ENCODE peak calls at places on chromosomes 16 and 17, in ten cellular contexts. One of them, this sample, is unnamed.

GRCh38 chr17:80774146-80774545 is 217.5 kb upstream of the CHMP6 start:
- DNase-seq in naive thymus-derived CD4-positive, alpha-beta T cell: peak; percentile 19
- DNase-seq in uterus: no peak
- DNase-seq in effector memory CD4-positive, alpha-beta T cell: no peak
- DNase-seq in sigmoid colon: peak; percentile 81
- DNase-seq in aorta: no peak
- DNase-seq in prostate gland: no peak
- DNase-seq in upper lobe of left lung: no peak
- DNase-seq in hepatocyte: no peak
- DNase-seq in testis: no peak
- DNase-seq in this sample: no peak

GRCh38 chr16:53094013-53094630 is 39.3 kb downstream of the CHD9 start:
- DNase-seq in naive thymus-derived CD4-positive, alpha-beta T cell: no peak
- DNase-seq in sigmoid colon: peak; percentile 82
- DNase-seq in effector memory CD4-positive, alpha-beta T cell: peak; percentile 58
- DNase-seq in hepatocyte: peak; percentile 51
- DNase-seq in aorta: peak; percentile 76
- DNase-seq in upper lobe of left lung: peak; percentile 57
- DNase-seq in prostate gland: peak; percentile 52
- DNase-seq in testis: no peak
- DNase-seq in uterus: peak; percentile 66
- DNase-seq in this sample: no peak

GRCh38 chr17:75065562-75066151 is 18.6 kb downstream of the KCTD2 start:
- DNase-seq in sigmoid colon: no peak
- DNase-seq in testis: no peak
- DNase-seq in effector memory CD4-positive, alpha-beta T cell: no peak
- DNase-seq in uterus: no peak
- DNase-seq in naive thymus-derived CD4-positive, alpha-beta T cell: no peak
- DNase-seq in prostate gland: no peak
- DNase-seq in aorta: peak; percentile 22
- DNase-seq in upper lobe of left lung: no peak
- DNase-seq in hepatocyte: no peak
- DNase-seq in this sample: no peak

GRCh38 chr17:17445925-17446665 is 30.7 kb upstream of the MED9 start:
- DNase-seq in sigmoid colon: no peak
- DNase-seq in testis: no peak
- DNase-seq in naive thymus-derived CD4-positive, alpha-beta T cell: no peak
- DNase-seq in prostate gland: peak; percentile 76
- DNase-seq in hepatocyte: peak; percentile 80
- DNase-seq in uterus: peak; percentile 21
- DNase-seq in aorta: no peak
- DNase-seq in upper lobe of left lung: no peak
- DNase-seq in effector memory CD4-positive, alpha-beta T cell: no peak
- DNase-seq in this sample: no peak

GRCh38 chr17:17300624-17301568 is 2.3 kb upstream of the NT5M start:
- DNase-seq in hepatocyte: peak; percentile 71
- DNase-seq in upper lobe of left lung: peak; percentile 79
- DNase-seq in naive thymus-derived CD4-positive, alpha-beta T cell: peak; percentile 64
- DNase-seq in sigmoid colon: peak; percentile 73
- DNase-seq in effector memory CD4-positive, alpha-beta T cell: no peak
- DNase-seq in prostate gland: no peak
- DNase-seq in aorta: peak; percentile 83
- DNase-seq in testis: peak; percentile 72
- DNase-seq in uterus: peak; percentile 56
- DNase-seq in this sample: peak; percentile 25

GRCh38 chr17:67215991-67216421 is 29.0 kb downstream of the HELZ start:
- DNase-seq in effector memory CD4-positive, alpha-beta T cell: no peak
- DNase-seq in naive thymus-derived CD4-positive, alpha-beta T cell: no peak
- DNase-seq in uterus: no peak
- DNase-seq in hepatocyte: no peak
- DNase-seq in upper lobe of left lung: no peak
- DNase-seq in sigmoid colon: no peak
- DNase-seq in testis: no peak
- DNase-seq in aorta: no peak
- DNase-seq in prostate gland: no peak
- DNase-seq in this sample: no peak

GRCh38 chr17:2171725-2172446 is 117.0 kb downstream of the HIC1 start:
- DNase-seq in sigmoid colon: peak; percentile 96
- DNase-seq in naive thymus-derived CD4-positive, alpha-beta T cell: no peak
- DNase-seq in hepatocyte: peak; percentile 88
- DNase-seq in uterus: peak; percentile 94
- DNase-seq in upper lobe of left lung: no peak
- DNase-seq in prostate gland: peak; percentile 84
- DNase-seq in testis: peak; percentile 61
- DNase-seq in effector memory CD4-positive, alpha-beta T cell: no peak
- DNase-seq in aorta: peak; percentile 88
- DNase-seq in this sample: no peak

GRCh38 chr17:40073454-40074174 is 10.8 kb downstream of the THRA start:
- DNase-seq in hepatocyte: no peak
- DNase-seq in uterus: no peak
- DNase-seq in prostate gland: no peak
- DNase-seq in sigmoid colon: no peak
- DNase-seq in naive thymus-derived CD4-positive, alpha-beta T cell: no peak
- DNase-seq in aorta: no peak
- DNase-seq in testis: no peak
- DNase-seq in effector memory CD4-positive, alpha-beta T cell: no peak
- DNase-seq in upper lobe of left lung: no peak
- DNase-seq in this sample: no peak

GRCh38 chr16:10551881-10552280 is 28.5 kb downstream of the EMP2 start:
- DNase-seq in testis: no peak
- DNase-seq in hepatocyte: no peak
- DNase-seq in naive thymus-derived CD4-positive, alpha-beta T cell: no peak
- DNase-seq in sigmoid colon: no peak
- DNase-seq in upper lobe of left lung: no peak
- DNase-seq in uterus: no peak
- DNase-seq in effector memory CD4-positive, alpha-beta T cell: no peak
- DNase-seq in prostate gland: no peak
- DNase-seq in aorta: no peak
- DNase-seq in this sample: no peak

GRCh38 chr16:85718153-85718477 is 29.4 kb upstream of the GINS2 start:
- DNase-seq in hepatocyte: no peak
- DNase-seq in sigmoid colon: no peak
- DNase-seq in aorta: no peak
- DNase-seq in naive thymus-derived CD4-positive, alpha-beta T cell: no peak
- DNase-seq in uterus: no peak
- DNase-seq in testis: no peak
- DNase-seq in effector memory CD4-positive, alpha-beta T cell: no peak
- DNase-seq in upper lobe of left lung: no peak
- DNase-seq in prostate gland: no peak
- DNase-seq in this sample: no peak

GRCh38 chr16:81143921-81144471 is 47.8 kb upstream of the GCSH start:
- DNase-seq in aorta: no peak
- DNase-seq in uterus: no peak
- DNase-seq in sigmoid colon: no peak
- DNase-seq in prostate gland: no peak
- DNase-seq in upper lobe of left lung: no peak
- DNase-seq in hepatocyte: peak; percentile 39
- DNase-seq in testis: no peak
- DNase-seq in naive thymus-derived CD4-positive, alpha-beta T cell: no peak
- DNase-seq in effector memory CD4-positive, alpha-beta T cell: no peak
- DNase-seq in this sample: no peak

GRCh38 chr16:51163366-51163765 is 12.3 kb upstream of the SALL1 start:
- DNase-seq in testis: no peak
- DNase-seq in hepatocyte: no peak
- DNase-seq in effector memory CD4-positive, alpha-beta T cell: no peak
- DNase-seq in prostate gland: no peak
- DNase-seq in aorta: no peak
- DNase-seq in upper lobe of left lung: no peak
- DNase-seq in naive thymus-derived CD4-positive, alpha-beta T cell: no peak
- DNase-seq in uterus: no peak
- DNase-seq in sigmoid colon: no peak
- DNase-seq in this sample: no peak

GRCh38 chr17:1120596-1121441 is 59.0 kb downstream of the ABR start:
- DNase-seq in sigmoid colon: no peak
- DNase-seq in testis: no peak
- DNase-seq in prostate gland: no peak
- DNase-seq in uterus: no peak
- DNase-seq in effector memory CD4-positive, alpha-beta T cell: no peak
- DNase-seq in naive thymus-derived CD4-positive, alpha-beta T cell: no peak
- DNase-seq in upper lobe of left lung: no peak
- DNase-seq in aorta: no peak
- DNase-seq in hepatocyte: no peak
- DNase-seq in this sample: no peak

GRCh38 chr17:21460358-21460757 is 84.2 kb downstream of the KCNJ12 start:
- DNase-seq in effector memory CD4-positive, alpha-beta T cell: no peak
- DNase-seq in aorta: no peak
- DNase-seq in sigmoid colon: no peak
- DNase-seq in testis: no peak
- DNase-seq in naive thymus-derived CD4-positive, alpha-beta T cell: no peak
- DNase-seq in hepatocyte: no peak
- DNase-seq in prostate gland: no peak
- DNase-seq in upper lobe of left lung: no peak
- DNase-seq in uterus: no peak
- DNase-seq in this sample: no peak

GRCh38 chr16:48523415-48524204 is 86.4 kb downstream of the N4BP1 start:
- DNase-seq in uterus: no peak
- DNase-seq in aorta: peak; percentile 45
- DNase-seq in testis: no peak
- DNase-seq in effector memory CD4-positive, alpha-beta T cell: no peak
- DNase-seq in prostate gland: no peak
- DNase-seq in naive thymus-derived CD4-positive, alpha-beta T cell: no peak
- DNase-seq in hepatocyte: no peak
- DNase-seq in sigmoid colon: peak; percentile 44
- DNase-seq in upper lobe of left lung: no peak
- DNase-seq in this sample: no peak

GRCh38 chr16:18013863-18014262 is 322.7 kb downstream of the NPIPA8 start:
- DNase-seq in effector memory CD4-positive, alpha-beta T cell: no peak
- DNase-seq in hepatocyte: no peak
- DNase-seq in naive thymus-derived CD4-positive, alpha-beta T cell: no peak
- DNase-seq in prostate gland: no peak
- DNase-seq in testis: no peak
- DNase-seq in upper lobe of left lung: no peak
- DNase-seq in uterus: no peak
- DNase-seq in aorta: no peak
- DNase-seq in sigmoid colon: no peak
- DNase-seq in this sample: no peak

DNA sequence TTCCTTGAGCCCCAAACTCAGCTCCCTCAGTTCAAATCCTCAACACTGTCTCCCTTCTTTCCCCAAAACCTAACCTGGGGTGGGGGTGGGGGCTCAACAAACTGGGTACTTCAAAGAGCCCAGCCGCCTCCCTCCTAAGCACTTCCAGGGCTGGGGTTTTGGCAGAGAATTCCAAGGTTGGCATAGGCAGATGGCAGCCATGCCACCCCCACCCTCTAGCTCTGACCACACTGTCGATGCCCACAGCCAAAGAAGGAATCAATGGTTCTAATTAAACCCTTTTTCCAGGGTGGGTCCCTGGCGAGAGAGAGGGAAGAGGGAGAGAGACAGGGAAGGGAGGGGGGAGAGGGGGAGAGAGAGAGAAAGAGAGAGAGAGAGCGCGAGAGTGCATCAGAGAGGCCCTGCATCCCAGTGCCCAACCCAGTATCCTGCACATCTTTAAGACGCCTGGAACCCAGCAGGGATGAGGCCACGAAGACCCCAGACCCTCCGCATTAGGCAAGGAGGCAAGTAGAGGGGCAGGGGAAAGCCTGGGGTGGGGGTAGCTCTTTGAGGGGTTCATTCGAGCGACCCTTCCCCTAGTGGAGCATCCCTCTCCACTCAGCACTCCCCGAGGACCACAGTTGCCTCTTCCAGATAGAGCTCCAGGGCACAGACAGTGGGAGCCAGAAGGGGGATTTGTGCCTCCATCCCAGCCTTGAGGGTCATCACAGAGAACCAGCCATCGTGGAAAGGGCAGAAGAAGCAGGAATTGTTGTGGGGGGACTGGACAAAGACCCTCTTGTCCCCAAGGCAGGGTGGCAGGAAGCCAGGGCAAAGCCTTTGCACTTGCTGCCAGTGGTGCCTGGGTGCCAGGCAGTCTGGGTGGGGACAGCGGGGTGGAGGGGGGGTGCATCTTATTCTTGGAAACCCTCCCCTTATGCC is 2.6 kb downstream of the SRCIN1 start:
- DNase-seq in hepatocyte: no peak
- DNase-seq in effector memory CD4-positive, alpha-beta T cell: no peak
- DNase-seq in naive thymus-derived CD4-positive, alpha-beta T cell: no peak
- DNase-seq in testis: no peak
- DNase-seq in aorta: no peak
- DNase-seq in uterus: no peak
- DNase-seq in upper lobe of left lung: no peak
- DNase-seq in prostate gland: no peak
- DNase-seq in sigmoid colon: no peak
- DNase-seq in this sample: no peak
- H3K27me3 ChIP-seq in hepatocyte: peaks cover 17% of the 10 kb centered on the region
- H3K27me3 ChIP-seq in effector memory CD4-positive, alpha-beta T cell: peaks cover 31% of the 10 kb centered on the region
- H3K27me3 ChIP-seq in naive thymus-derived CD4-positive, alpha-beta T cell: peaks cover 10% of the 10 kb centered on the region
- H3K27me3 ChIP-seq in testis: no peaks in the 10 kb centered on the region
- H3K27me3 ChIP-seq in aorta: no peaks in the 10 kb centered on the region
- H3K27me3 ChIP-seq in uterus: no peaks in the 10 kb centered on the region
- H3K27me3 ChIP-seq in upper lobe of left lung: peaks cover 31% of the 10 kb centered on the region
- H3K27me3 ChIP-seq in prostate gland: no peaks in the 10 kb centered on the region
- H3K27me3 ChIP-seq in sigmoid colon: peaks cover 27% of the 10 kb centered on the region
- H3K27me3 ChIP-seq in this sample: peaks cover 16% of the 10 kb centered on the region

DNA sequence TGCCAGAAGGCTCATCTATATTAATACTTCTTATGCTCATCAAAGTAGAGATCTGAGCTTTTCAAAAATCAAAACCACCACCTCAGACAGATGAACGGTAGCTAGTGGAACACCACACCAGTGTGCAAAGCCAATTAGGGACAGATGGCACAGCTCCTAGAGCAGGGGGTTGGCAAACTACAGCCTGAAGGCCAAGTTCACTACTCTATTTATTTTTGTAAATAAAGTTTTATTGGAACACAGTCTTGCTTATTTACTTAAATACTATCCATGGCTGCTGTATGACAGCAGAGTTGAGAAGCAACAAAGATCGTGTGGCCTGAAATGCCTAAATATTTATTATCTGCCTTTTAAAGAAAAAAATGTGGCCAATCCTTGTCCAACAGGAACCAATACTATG is 56.8 kb downstream of the AMFR start:
- DNase-seq in effector memory CD4-positive, alpha-beta T cell: no peak
- DNase-seq in prostate gland: no peak
- DNase-seq in upper lobe of left lung: no peak
- DNase-seq in naive thymus-derived CD4-positive, alpha-beta T cell: no peak
- DNase-seq in aorta: no peak
- DNase-seq in testis: no peak
- DNase-seq in sigmoid colon: no peak
- DNase-seq in hepatocyte: no peak
- DNase-seq in uterus: no peak
- DNase-seq in this sample: no peak
- H3K36me3 ChIP-seq in effector memory CD4-positive, alpha-beta T cell: peaks cover 36% of the 10 kb centered on the region
- H3K36me3 ChIP-seq in prostate gland: no peaks in the 10 kb centered on the region
- H3K36me3 ChIP-seq in upper lobe of left lung: peaks cover 49% of the 10 kb centered on the region
- H3K36me3 ChIP-seq in naive thymus-derived CD4-positive, alpha-beta T cell: peaks cover 5% of the 10 kb centered on the region
- H3K36me3 ChIP-seq in aorta: no peaks in the 10 kb centered on the region
- H3K36me3 ChIP-seq in testis: no peaks in the 10 kb centered on the region
- H3K36me3 ChIP-seq in sigmoid colon: peaks cover 59% of the 10 kb centered on the region
- H3K36me3 ChIP-seq in hepatocyte: peaks cover 3% of the 10 kb centered on the region
- H3K36me3 ChIP-seq in uterus: no peaks in the 10 kb centered on the region
- H3K36me3 ChIP-seq in this sample: peaks cover 60% of the 10 kb centered on the region

GRCh38 chr16:79582789-79583188 is 17.7 kb downstream of the MAF start:
- DNase-seq in upper lobe of left lung: no peak
- DNase-seq in effector memory CD4-positive, alpha-beta T cell: no peak
- DNase-seq in hepatocyte: no peak
- DNase-seq in sigmoid colon: no peak
- DNase-seq in uterus: no peak
- DNase-seq in aorta: no peak
- DNase-seq in prostate gland: no peak
- DNase-seq in naive thymus-derived CD4-positive, alpha-beta T cell: no peak
- DNase-seq in testis: no peak
- DNase-seq in this sample: no peak
- H3K27me3 ChIP-seq in upper lobe of left lung: no peaks in the 10 kb centered on the region
- H3K27me3 ChIP-seq in effector memory CD4-positive, alpha-beta T cell: no peaks in the 10 kb centered on the region
- H3K27me3 ChIP-seq in hepatocyte: no peaks in the 10 kb centered on the region
- H3K27me3 ChIP-seq in sigmoid colon: no peaks in the 10 kb centered on the region
- H3K27me3 ChIP-seq in uterus: no peaks in the 10 kb centered on the region
- H3K27me3 ChIP-seq in aorta: no peaks in the 10 kb centered on the region
- H3K27me3 ChIP-seq in prostate gland: no peaks in the 10 kb centered on the region
- H3K27me3 ChIP-seq in naive thymus-derived CD4-positive, alpha-beta T cell: no peaks in the 10 kb centered on the region
- H3K27me3 ChIP-seq in testis: no peaks in the 10 kb centered on the region
- H3K27me3 ChIP-seq in this sample: no peaks in the 10 kb centered on the region

GRCh38 chr17:42704495-42705494 is 22.5 kb downstream of the CNTNAP1 start:
- DNase-seq in naive thymus-derived CD4-positive, alpha-beta T cell: peak; percentile 43
- DNase-seq in effector memory CD4-positive, alpha-beta T cell: no peak
- DNase-seq in upper lobe of left lung: no peak
- DNase-seq in aorta: no peak
- DNase-seq in hepatocyte: no peak
- DNase-seq in uterus: no peak
- DNase-seq in prostate gland: no peak
- DNase-seq in sigmoid colon: no peak
- DNase-seq in testis: no peak
- DNase-seq in this sample: no peak
- H3K36me3 ChIP-seq in naive thymus-derived CD4-positive, alpha-beta T cell: peaks cover 13% of the 10 kb centered on the region
- H3K36me3 ChIP-seq in effector memory CD4-positive, alpha-beta T cell: peaks cover 69% of the 10 kb centered on the region
- H3K36me3 ChIP-seq in upper lobe of left lung: peaks cover 95% of the 10 kb centered on the region
- H3K36me3 ChIP-seq in aorta: peaks cover 3% of the 10 kb centered on the region
- H3K36me3 ChIP-seq in hepatocyte: no peaks in the 10 kb centered on the region
- H3K36me3 ChIP-seq in uterus: no peaks in the 10 kb centered on the region
- H3K36me3 ChIP-seq in prostate gland: peaks cover 38% of the 10 kb centered on the region
- H3K36me3 ChIP-seq in sigmoid colon: peaks cover 100% of the 10 kb centered on the region
- H3K36me3 ChIP-seq in testis: no peaks in the 10 kb centered on the region
- H3K36me3 ChIP-seq in this sample: peaks cover 82% of the 10 kb centered on the region